ENCODE peak calls at places on chromosomes 7 and 10, in ten cellular contexts. A, B, I, Y, W, J, L, N, D and K are unnamed samples.

GRCh38 chr7:104982773-104983619 is 31.0 kb upstream of the KMT2E start:
- DNase-seq in A (no peak), B (no peak), I (no peak), Y (no peak), W (no peak), J (no peak), L (no peak), N (no peak), D (no peak), K (no peak)

GRCh38 chr10:31359979-31360378 is 41.0 kb downstream of the ZEB1 start:
- DNase-seq in A (no peak), B (no peak), I (no peak), Y (no peak), W (no peak), J (no peak), L (no peak), N (no peak), D (no peak), K (no peak)

GRCh38 chr7:43758861-43759683 is 592 bp downstream of the BLVRA start:
- DNase-seq in A (peak; percentile 31), B (no peak), I (peak; percentile 24), Y (peak; percentile 88), W (no peak), J (peak; percentile 31), L (peak; percentile 31), N (peak; percentile 74), D (no peak), K (peak; percentile 64)

GRCh38 chr10:88491314-88491713 is 91.8 kb downstream of the RNLS start:
- DNase-seq in A (no peak), B (no peak), I (no peak), Y (no peak), W (no peak), J (no peak), L (no peak), N (no peak), D (no peak), K (peak; percentile 82)

GRCh38 chr10:784759-785538 is 95.5 kb upstream of the DIP2C start:
- DNase-seq in A (peak; percentile 69), B (peak; percentile 54), I (peak; percentile 70), Y (peak; percentile 89), W (no peak), J (peak; percentile 88), L (no peak), N (peak; percentile 77), D (peak; percentile 58), K (peak; percentile 71)

GRCh38 chr7:117110480-117111315 is 157.4 kb downstream of the ST7 start:
- DNase-seq in A (no peak), B (no peak), I (no peak), Y (no peak), W (no peak), J (no peak), L (no peak), N (no peak), D (no peak), K (peak; percentile 22)

GRCh38 chr7:82050792-82051191 is 280.9 kb upstream of the HGF start:
- DNase-seq in A (no peak), B (no peak), I (no peak), Y (no peak), W (no peak), J (peak; percentile 87), L (no peak), N (no peak), D (no peak), K (no peak)

GRCh38 chr10:113084031-113084430 is 134.0 kb downstream of the TCF7L2 start:
- DNase-seq in A (no peak), B (no peak), I (no peak), Y (no peak), W (no peak), J (peak; percentile 87), L (no peak), N (no peak), D (no peak), K (no peak)

GRCh38 chr7:17546206-17546998 is 247.9 kb downstream of the AHR start:
- DNase-seq in A (no peak), B (no peak), I (no peak), Y (no peak), W (no peak), J (peak; percentile 56), L (no peak), N (no peak), D (no peak), K (peak; percentile 54)

GRCh38 chr7:157309990-157310668 is 26.7 kb upstream of the DNAJB6 start:
- DNase-seq in A (no peak), B (peak; percentile 67), I (no peak), Y (no peak), W (no peak), J (peak; percentile 96), L (no peak), N (no peak), D (peak; percentile 80), K (no peak)

GRCh38 chr10:71073451-71074175 is 138.8 kb upstream of the UNC5B start:
- DNase-seq in A (no peak), B (no peak), I (no peak), Y (peak; percentile 56), W (no peak), J (no peak), L (no peak), N (no peak), D (no peak), K (no peak)

GRCh38 chr10:49272251-49273081 is 26.5 kb upstream of the C10orf71 start:
- DNase-seq in A (no peak), B (no peak), I (no peak), Y (peak; percentile 82), W (no peak), J (peak; percentile 4), L (peak; percentile 36), N (peak; percentile 81), D (no peak), K (no peak)

GRCh38 chr10:23517155-23517554 is 78.3 kb downstream of the OTUD1 start:
- DNase-seq in A (no peak), B (no peak), I (no peak), Y (no peak), W (no peak), J (no peak), L (no peak), N (no peak), D (no peak), K (no peak)

GRCh38 chr10:182441-183201 is 47.4 kb downstream of the ZMYND11 start:
- DNase-seq in A (no peak), B (no peak), I (no peak), Y (no peak), W (no peak), J (peak; percentile 74), L (no peak), N (no peak), D (no peak), K (no peak)

GRCh38 chr10:44968101-44968886 is 8.7 kb downstream of the RASSF4 start:
- DNase-seq in A (no peak), B (no peak), I (peak; percentile 18), Y (peak; percentile 91), W (no peak), J (no peak), L (peak; percentile 51), N (no peak), D (no peak), K (peak; percentile 99)

GRCh38 chr10:33487014-33487776 is 152.7 kb upstream of the NRP1 start:
- DNase-seq in A (no peak), B (no peak), I (no peak), Y (no peak), W (no peak), J (peak; percentile 9), L (no peak), N (no peak), D (no peak), K (peak; percentile 0)
- TF ChIP-seq CTCF in A (no peak), B (no peak), I (no peak), Y (no peak), W (no peak), J (peak; percentile 12), L (no peak), N (no peak), D (no peak), K (no peak)

DNA sequence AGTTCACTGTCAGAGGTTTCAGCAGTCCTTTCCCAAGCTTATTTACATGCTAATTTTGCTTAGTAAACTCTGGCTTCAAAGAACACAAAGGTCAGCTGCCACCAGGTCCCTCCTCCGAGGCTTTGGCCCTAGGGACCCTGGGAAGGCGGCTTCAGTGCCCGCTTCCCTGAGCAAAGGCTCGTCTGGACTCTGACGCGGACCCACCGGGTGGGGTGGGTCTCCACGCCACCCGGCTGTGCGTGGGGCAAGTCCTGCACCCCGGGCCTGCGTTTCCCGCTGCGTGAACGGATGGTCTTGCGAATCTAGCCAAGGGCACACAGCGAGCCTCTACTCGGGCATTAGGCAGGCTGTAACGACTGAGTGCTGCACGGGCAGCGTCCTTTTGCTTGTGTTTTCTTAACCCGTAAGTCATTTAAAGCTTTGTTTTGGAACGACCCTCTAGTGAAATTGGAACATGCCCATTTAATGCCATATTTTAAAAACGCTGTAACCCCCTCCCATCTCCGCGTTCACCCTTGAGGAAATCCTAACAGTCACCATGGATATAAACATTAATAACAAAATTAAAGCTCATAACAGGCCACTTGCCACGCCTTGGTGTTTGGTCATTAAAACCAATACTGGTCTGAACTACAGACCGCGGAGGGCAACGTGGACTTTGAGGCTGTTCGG is 830 bp downstream of the BNIP3 start:
- DNase-seq in A (no peak), B (no peak), I (peak; percentile 53), Y (no peak), W (no peak), J (no peak), L (no peak), N (no peak), D (no peak), K (peak; percentile 58)
- TF ChIP-seq POLR2A in A (no peak), B (no peak), I (peak; percentile 56), Y (no peak), W (no peak), J (no peak), L (no peak), N (no peak), D (no peak), K (no peak)

GRCh38 chr7:46685051-46685450 is 764.0 kb upstream of the IGFBP3 start:
- DNase-seq in A (no peak), B (no peak), I (peak; percentile 36), Y (no peak), W (no peak), J (no peak), L (no peak), N (no peak), D (no peak), K (peak; percentile 9)
- TF ChIP-seq CTCF in A (no peak), B (no peak), I (peak; percentile 19), Y (no peak), W (no peak), J (no peak), L (no peak), N (no peak), D (peak; percentile 40), K (peak; percentile 26)

GRCh38 chr7:118627467-118627866 is 403.0 kb downstream of the ANKRD7 start:
- DNase-seq in A (no peak), B (no peak), I (no peak), Y (no peak), W (no peak), J (no peak), L (no peak), N (no peak), D (no peak), K (no peak)

GRCh38 chr7:118626739-118627138 is 402.2 kb downstream of the ANKRD7 start:
- DNase-seq in A (no peak), B (no peak), I (no peak), Y (no peak), W (no peak), J (no peak), L (no peak), N (no peak), D (no peak), K (peak; percentile 9)

DNA sequence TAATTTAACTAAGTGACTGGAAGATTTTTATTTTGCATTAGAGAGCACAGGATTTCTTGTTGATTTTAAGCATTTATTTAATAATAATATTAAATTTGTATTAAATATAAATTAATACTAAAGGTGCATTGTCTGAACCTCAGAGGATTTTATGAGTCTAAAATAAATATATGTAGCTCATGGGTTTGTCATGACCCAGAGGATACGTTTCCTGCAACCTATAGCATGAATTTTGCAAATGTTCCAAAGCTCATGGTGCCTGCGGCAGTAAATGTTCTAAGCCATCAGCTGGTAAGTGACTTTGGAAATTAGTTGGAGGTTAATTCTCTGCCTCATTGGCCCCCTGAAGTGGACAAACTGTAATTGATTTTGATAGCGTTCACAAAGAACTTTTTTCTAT is 397.3 kb downstream of the ANKRD7 start:
- DNase-seq in A (no peak), B (no peak), I (no peak), Y (no peak), W (no peak), J (no peak), L (no peak), N (no peak), D (no peak), K (no peak)
- TF ChIP-seq POLR2A in A (no peak), B (no peak), I (no peak), Y (no peak), W (no peak), J (no peak), L (no peak), N (no peak), D (no peak), K (no peak)